ENCODE peak calls at places on chromosomes 3 and 15, in seven cellular contexts. One of them, this sample, is unnamed.
A peak's percentile ranks its signal among the peaks of the same experiment; 100 is the strongest.

GRCh38 chr15:70150405-70150747 is 52.7 kb upstream of the TLE3 start:
- DNase-seq in ovary: no peak
- DNase-seq in HS-5: no peak
- DNase-seq in T47D: no peak
- DNase-seq in psoas muscle: no peak
- DNase-seq in head of caudate nucleus: no peak
- DNase-seq in naive thymus-derived CD8-positive, alpha-beta T cell: no peak
- DNase-seq in this sample: no peak

GRCh38 chr3:158434412-158435038 is 136.5 kb upstream of the MLF1 start:
- DNase-seq in psoas muscle: no peak
- DNase-seq in head of caudate nucleus: peak; percentile 76
- DNase-seq in naive thymus-derived CD8-positive, alpha-beta T cell: peak; percentile 3
- DNase-seq in HS-5: peak; percentile 44
- DNase-seq in ovary: peak; percentile 34
- DNase-seq in T47D: peak; percentile 18
- DNase-seq in this sample: no peak

GRCh38 chr3:49397470-49397869 is 14.3 kb downstream of the RHOA start:
- DNase-seq in psoas muscle: no peak
- DNase-seq in HS-5: no peak
- DNase-seq in T47D: no peak
- DNase-seq in naive thymus-derived CD8-positive, alpha-beta T cell: no peak
- DNase-seq in ovary: no peak
- DNase-seq in head of caudate nucleus: no peak
- DNase-seq in this sample: no peak

GRCh38 chr3:132665230-132665629 is 5.1 kb downstream of the UBA5 start:
- DNase-seq in psoas muscle: no peak
- DNase-seq in naive thymus-derived CD8-positive, alpha-beta T cell: no peak
- DNase-seq in HS-5: no peak
- DNase-seq in head of caudate nucleus: no peak
- DNase-seq in ovary: no peak
- DNase-seq in T47D: no peak
- DNase-seq in this sample: no peak

GRCh38 chr3:71305246-71306206 is 278.0 kb downstream of the FOXP1 start:
- DNase-seq in HS-5: no peak
- DNase-seq in psoas muscle: peak; percentile 64
- DNase-seq in naive thymus-derived CD8-positive, alpha-beta T cell: peak; percentile 35
- DNase-seq in ovary: peak; percentile 25
- DNase-seq in head of caudate nucleus: peak; percentile 51
- DNase-seq in T47D: no peak
- DNase-seq in this sample: no peak

GRCh38 chr15:37101634-37102314 is 1.4 kb upstream of the MEIS2 start:
- DNase-seq in psoas muscle: peak; percentile 80
- DNase-seq in naive thymus-derived CD8-positive, alpha-beta T cell: no peak
- DNase-seq in HS-5: peak; percentile 67
- DNase-seq in T47D: peak; percentile 87
- DNase-seq in ovary: peak; percentile 81
- DNase-seq in head of caudate nucleus: peak; percentile 80
- DNase-seq in this sample: no peak

GRCh38 chr15:92606126-92606835 is 49.3 kb downstream of the FAM174B start:
- DNase-seq in head of caudate nucleus: no peak
- DNase-seq in naive thymus-derived CD8-positive, alpha-beta T cell: no peak
- DNase-seq in T47D: no peak
- DNase-seq in HS-5: no peak
- DNase-seq in ovary: no peak
- DNase-seq in psoas muscle: no peak
- DNase-seq in this sample: no peak

GRCh38 chr3:168991813-168992212 is 671.7 kb downstream of the MECOM start:
- DNase-seq in naive thymus-derived CD8-positive, alpha-beta T cell: no peak
- DNase-seq in ovary: no peak
- DNase-seq in psoas muscle: no peak
- DNase-seq in HS-5: no peak
- DNase-seq in T47D: no peak
- DNase-seq in head of caudate nucleus: no peak
- DNase-seq in this sample: no peak

GRCh38 chr3:15974647-15975046 is 176.9 kb upstream of the ANKRD28 start:
- DNase-seq in psoas muscle: no peak
- DNase-seq in HS-5: no peak
- DNase-seq in ovary: no peak
- DNase-seq in naive thymus-derived CD8-positive, alpha-beta T cell: no peak
- DNase-seq in head of caudate nucleus: no peak
- DNase-seq in T47D: no peak
- DNase-seq in this sample: no peak

GRCh38 chr3:69907554-69907953 is 92.0 kb upstream of the SAMMSON start:
- DNase-seq in ovary: no peak
- DNase-seq in HS-5: no peak
- DNase-seq in naive thymus-derived CD8-positive, alpha-beta T cell: no peak
- DNase-seq in head of caudate nucleus: no peak
- DNase-seq in T47D: no peak
- DNase-seq in psoas muscle: no peak
- DNase-seq in this sample: no peak

GRCh38 chr3:111956995-111957736 is 21.7 kb upstream of the ABHD10 start:
- DNase-seq in head of caudate nucleus: no peak
- DNase-seq in psoas muscle: no peak
- DNase-seq in HS-5: no peak
- DNase-seq in ovary: no peak
- DNase-seq in naive thymus-derived CD8-positive, alpha-beta T cell: no peak
- DNase-seq in T47D: no peak
- DNase-seq in this sample: no peak

GRCh38 chr3:82715091-82715856 is 953.8 kb upstream of the GBE1 start:
- DNase-seq in psoas muscle: no peak
- DNase-seq in head of caudate nucleus: no peak
- DNase-seq in naive thymus-derived CD8-positive, alpha-beta T cell: no peak
- DNase-seq in ovary: no peak
- DNase-seq in HS-5: no peak
- DNase-seq in T47D: no peak
- DNase-seq in this sample: no peak

GRCh38 chr3:118938183-118938961 is 96.3 kb downstream of the IGSF11 start:
- DNase-seq in naive thymus-derived CD8-positive, alpha-beta T cell: no peak
- DNase-seq in head of caudate nucleus: no peak
- DNase-seq in ovary: no peak
- DNase-seq in T47D: no peak
- DNase-seq in HS-5: peak; percentile 28
- DNase-seq in psoas muscle: no peak
- DNase-seq in this sample: no peak

GRCh38 chr3:33482126-33482525 is 41.9 kb upstream of the UBP1 start:
- DNase-seq in naive thymus-derived CD8-positive, alpha-beta T cell: no peak
- DNase-seq in psoas muscle: no peak
- DNase-seq in HS-5: no peak
- DNase-seq in ovary: no peak
- DNase-seq in T47D: peak; percentile 42
- DNase-seq in head of caudate nucleus: no peak
- DNase-seq in this sample: no peak

GRCh38 chr3:1571736-1572135 is 478.9 kb downstream of the CNTN6 start:
- DNase-seq in HS-5: no peak
- DNase-seq in naive thymus-derived CD8-positive, alpha-beta T cell: no peak
- DNase-seq in head of caudate nucleus: no peak
- DNase-seq in psoas muscle: no peak
- DNase-seq in ovary: no peak
- DNase-seq in T47D: no peak
- DNase-seq in this sample: no peak

GRCh38 chr3:32110233-32110760 is 3.9 kb downstream of the GPD1L start:
- DNase-seq in psoas muscle: no peak
- DNase-seq in ovary: no peak
- DNase-seq in naive thymus-derived CD8-positive, alpha-beta T cell: no peak
- DNase-seq in T47D: no peak
- DNase-seq in HS-5: no peak
- DNase-seq in head of caudate nucleus: no peak
- DNase-seq in this sample: no peak

GRCh38 chr15:101497484-101498034 is 8.1 kb upstream of the PCSK6 start:
- DNase-seq in naive thymus-derived CD8-positive, alpha-beta T cell: no peak
- DNase-seq in T47D: no peak
- DNase-seq in psoas muscle: no peak
- DNase-seq in head of caudate nucleus: no peak
- DNase-seq in ovary: no peak
- DNase-seq in HS-5: no peak
- DNase-seq in this sample: no peak

GRCh38 chr15:69393831-69394491 is 20.2 kb upstream of the KIF23 start:
- DNase-seq in naive thymus-derived CD8-positive, alpha-beta T cell: no peak
- DNase-seq in head of caudate nucleus: no peak
- DNase-seq in HS-5: no peak
- DNase-seq in ovary: no peak
- DNase-seq in psoas muscle: no peak
- DNase-seq in T47D: no peak
- DNase-seq in this sample: no peak

GRCh38 chr15:72787521-72787920 is 4.0 kb upstream of the ADPGK start:
- DNase-seq in naive thymus-derived CD8-positive, alpha-beta T cell: no peak
- DNase-seq in T47D: no peak
- DNase-seq in head of caudate nucleus: no peak
- DNase-seq in psoas muscle: no peak
- DNase-seq in ovary: no peak
- DNase-seq in HS-5: no peak
- DNase-seq in this sample: no peak